ENCODE peak calls at places on chromosomes 12 and 14, in seven cellular contexts. B, R, T, H, W, P and I are unnamed samples.

GRCh38 chr14:74064883-74065282 is 19.4 kb downstream of the ALDH6A1 start:
- DNase-seq in B (no peak), R (no peak), T (no peak), H (no peak), W (peak), P (no peak), I (peak)

GRCh38 chr12:52581481-52581880 is 7.8 kb upstream of the KRT74 start:
- DNase-seq in B (no peak), R (no peak), T (no peak), H (no peak), W (peak), P (no peak), I (peak)

GRCh38 chr12:25755681-25756260 is 202.7 kb upstream of the LMNTD1 start:
- DNase-seq in B (no peak), R (no peak), T (no peak), H (no peak), W (no peak), P (no peak), I (peak)

GRCh38 chr12:130088509-130088908 is 73.8 kb upstream of the FZD10 start:
- DNase-seq in B (no peak), R (no peak), T (no peak), H (no peak), W (no peak), P (no peak), I (no peak)

GRCh38 chr14:47917344-47917954 is 242.0 kb upstream of the MDGA2 start:
- DNase-seq in B (peak), R (no peak), T (no peak), H (no peak), W (peak), P (peak), I (peak)

GRCh38 chr14:104116544-104117340 is 21.6 kb upstream of the KIF26A start:
- DNase-seq in B (peak), R (peak), T (no peak), H (no peak), W (no peak), P (no peak), I (no peak)

GRCh38 chr14:22434901-22435565 is 154.0 kb downstream of the DAD1 start:
- DNase-seq in B (no peak), R (no peak), T (no peak), H (no peak), W (no peak), P (no peak), I (no peak)

GRCh38 chr14:51596473-51596870 is 55.2 kb upstream of the FRMD6 start:
- DNase-seq in B (no peak), R (no peak), T (no peak), H (no peak), W (no peak), P (no peak), I (no peak)

GRCh38 chr12:108753969-108754368 is 22.7 kb upstream of the CORO1C start:
- DNase-seq in B (peak), R (no peak), T (no peak), H (no peak), W (no peak), P (no peak), I (no peak)

GRCh38 chr12:22858849-22859569 is 234.0 kb downstream of the ETNK1 start:
- DNase-seq in B (no peak), R (no peak), T (no peak), H (no peak), W (no peak), P (no peak), I (peak)

GRCh38 chr12:95848575-95849388 is 10.0 kb upstream of the SNRPF start:
- DNase-seq in B (no peak), R (no peak), T (no peak), H (peak), W (peak), P (no peak), I (peak)

GRCh38 chr12:77947326-77947725 is 116.6 kb downstream of the NAV3 start:
- DNase-seq in B (no peak), R (no peak), T (no peak), H (no peak), W (peak), P (no peak), I (peak)

GRCh38 chr14:94345344-94346072 is 22.4 kb upstream of the SERPINA6 start:
- DNase-seq in B (no peak), R (no peak), T (no peak), H (no peak), W (peak), P (no peak), I (peak)

GRCh38 chr12:113478351-113479011 is 6.8 kb upstream of the LHX5 start:
- DNase-seq in B (no peak), R (no peak), T (no peak), H (no peak), W (no peak), P (no peak), I (no peak)

GRCh38 chr12:6092784-6093722 is 31.4 kb downstream of the VWF start:
- DNase-seq in B (no peak), R (peak), T (no peak), H (no peak), W (peak), P (no peak), I (peak)

GRCh38 chr14:52304248-52304904 is 9.7 kb upstream of the PTGER2 start:
- DNase-seq in B (no peak), R (no peak), T (no peak), H (no peak), W (no peak), P (no peak), I (no peak)

GRCh38 chr12:122350444-122350843 is 72.0 kb downstream of the CLIP1 start:
- DNase-seq in B (peak), R (no peak), T (no peak), H (no peak), W (no peak), P (no peak), I (no peak)

GRCh38 chr12:58668831-58669230 is 251.5 kb downstream of the LRIG3 start:
- DNase-seq in B (no peak), R (no peak), T (no peak), H (no peak), W (peak), P (no peak), I (peak)

GRCh38 chr12:57575771-57576612 is 15.0 kb upstream of the PIP4K2C start:
- DNase-seq in B (no peak), R (no peak), T (no peak), H (no peak), W (no peak), P (no peak), I (no peak)

GRCh38 chr12:49809369-49810158 is 18.6 kb downstream of the NCKAP5L start:
- DNase-seq in B (peak), R (no peak), T (no peak), H (no peak), W (peak), P (no peak), I (no peak)

GRCh38 chr12:124130717-124131670 is 158.0 kb downstream of the ZNF664 start:
- DNase-seq in B (no peak), R (no peak), T (no peak), H (no peak), W (peak), P (peak), I (no peak)

GRCh38 chr12:9364224-9365176 is 156.3 kb upstream of the PZP start:
- DNase-seq in B (peak), R (no peak), T (peak), H (peak), W (peak), P (peak), I (peak)

GRCh38 chr12:106508966-106509365 is 73.8 kb upstream of the RFX4 start:
- DNase-seq in B (no peak), R (no peak), T (no peak), H (no peak), W (no peak), P (no peak), I (no peak)

GRCh38 chr14:58238252-58239247 is 6.1 kb upstream of the PSMA3 start:
- DNase-seq in B (peak), R (no peak), T (no peak), H (no peak), W (peak), P (no peak), I (peak)

GRCh38 chr12:95158919-95159318 is 58.3 kb downstream of the FGD6 start:
- DNase-seq in B (no peak), R (no peak), T (no peak), H (no peak), W (no peak), P (no peak), I (no peak)

GRCh38 chr14:33839193-33840076 is 111.4 kb downstream of the EGLN3 start:
- DNase-seq in B (peak), R (peak), T (peak), H (peak), W (peak), P (peak), I (peak)

GRCh38 chr12:108479364-108480070 is 35.6 kb upstream of the FICD start:
- DNase-seq in B (no peak), R (no peak), T (no peak), H (no peak), W (no peak), P (no peak), I (no peak)

GRCh38 chr14:91414475-91415342 is 2.9 kb downstream of the CCDC88C start:
- DNase-seq in B (no peak), R (no peak), T (no peak), H (no peak), W (no peak), P (no peak), I (no peak)

GRCh38 chr14:81533212-81533535 is 479 bp downstream of the SEL1L start:
- DNase-seq in B (no peak), R (no peak), T (no peak), H (no peak), W (no peak), P (no peak), I (no peak)

GRCh38 chr12:12976366-12976765 is 23.7 kb downstream of the HEBP1 start:
- DNase-seq in B (no peak), R (peak), T (no peak), H (no peak), W (peak), P (no peak), I (peak)

GRCh38 chr12:109336593-109336992 is 11.1 kb upstream of the MYO1H start:
- DNase-seq in B (no peak), R (no peak), T (no peak), H (no peak), W (no peak), P (no peak), I (no peak)

GRCh38 chr12:90020436-90020835 is 311.8 kb upstream of the ATP2B1 start:
- DNase-seq in B (no peak), R (no peak), T (no peak), H (no peak), W (no peak), P (no peak), I (no peak)

GRCh38 chr14:90398315-90398811 is 1.5 kb downstream of the CALM1 start:
- DNase-seq in B (peak), R (peak), T (peak), H (peak), W (peak), P (peak), I (no peak)

GRCh38 chr14:101992708-101993107 is 28.3 kb downstream of the DYNC1H1 start:
- DNase-seq in B (no peak), R (no peak), T (no peak), H (no peak), W (no peak), P (peak), I (no peak)

GRCh38 chr14:100994082-100994481 is 90.6 kb upstream of the RTL1 start:
- DNase-seq in B (no peak), R (no peak), T (no peak), H (no peak), W (no peak), P (no peak), I (no peak)

GRCh38 chr12:22598763-22599161 is 26.2 kb upstream of the ETNK1 start:
- DNase-seq in B (no peak), R (no peak), T (no peak), H (no peak), W (no peak), P (no peak), I (no peak)